ENCODE peak calls at places on chromosomes 2 and 18, in six cellular contexts. G is HepG2, M is GM12891, X is K562, Y is H1, O is GM12878. K is an unnamed sample.

GRCh38 chr2:239839306-239839705 is 185.8 kb downstream of the NDUFA10 start:
- DNase-seq in G (no peak), M (no peak), X (no peak), Y (no peak), O (no peak), K (no peak)

GRCh38 chr2:18245375-18245774 is 315.1 kb downstream of the RDH14 start:
- DNase-seq in G (no peak), M (no peak), X (no peak), Y (no peak), O (no peak), K (no peak)

GRCh38 chr18:35646449-35646848 is 64.9 kb downstream of the GALNT1 start:
- DNase-seq in G (no peak), M (no peak), X (no peak), Y (no peak), O (no peak), K (no peak)

GRCh38 chr2:128638311-128638710 is 319.6 kb upstream of the HS6ST1 start:
- DNase-seq in G (no peak), M (no peak), X (no peak), Y (peak; percentile 52), O (no peak), K (no peak)

GRCh38 chr18:57446322-57446721 is 11.1 kb downstream of the ONECUT2 start:
- DNase-seq in G (peak; percentile 31), M (no peak), X (peak; percentile 22), Y (peak; percentile 77), O (no peak), K (no peak)

GRCh38 chr2:204260162-204260877 is 285.0 kb upstream of the PARD3B start:
- DNase-seq in G (peak; percentile 77), M (peak; percentile 14), X (peak; percentile 69), Y (peak; percentile 84), O (no peak), K (no peak)

GRCh38 chr18:14025306-14025940 is 106.8 kb downstream of the ZNF519 start:
- DNase-seq in G (no peak), M (no peak), X (no peak), Y (peak; percentile 53), O (no peak), K (no peak)

GRCh38 chr2:130183500-130184373 is 1.7 kb downstream of the MZT2B start:
- DNase-seq in G (peak; percentile 32), M (no peak), X (no peak), Y (no peak), O (no peak), K (no peak)

GRCh38 chr2:16031055-16031847 is 90.9 kb downstream of the MYCN start:
- DNase-seq in G (no peak), M (no peak), X (no peak), Y (no peak), O (no peak), K (no peak)

GRCh38 chr18:56062931-56063330 is 474.9 kb upstream of the TCF4 start:
- DNase-seq in G (no peak), M (no peak), X (no peak), Y (no peak), O (no peak), K (no peak)

GRCh38 chr2:190469770-190470169 is 61.6 kb downstream of the MFSD6 start:
- DNase-seq in G (no peak), M (no peak), X (peak; percentile 31), Y (no peak), O (no peak), K (no peak)

GRCh38 chr2:190470256-190470826 is 62.2 kb downstream of the MFSD6 start:
- DNase-seq in G (no peak), M (no peak), X (no peak), Y (no peak), O (no peak), K (no peak)

GRCh38 chr2:190466819-190467444 is 58.8 kb downstream of the MFSD6 start:
- DNase-seq in G (peak; percentile 62), M (no peak), X (no peak), Y (no peak), O (no peak), K (no peak)

GRCh38 chr2:190467575-190468083 is 59.5 kb downstream of the MFSD6 start:
- DNase-seq in G (no peak), M (no peak), X (no peak), Y (no peak), O (no peak), K (no peak)

DNA sequence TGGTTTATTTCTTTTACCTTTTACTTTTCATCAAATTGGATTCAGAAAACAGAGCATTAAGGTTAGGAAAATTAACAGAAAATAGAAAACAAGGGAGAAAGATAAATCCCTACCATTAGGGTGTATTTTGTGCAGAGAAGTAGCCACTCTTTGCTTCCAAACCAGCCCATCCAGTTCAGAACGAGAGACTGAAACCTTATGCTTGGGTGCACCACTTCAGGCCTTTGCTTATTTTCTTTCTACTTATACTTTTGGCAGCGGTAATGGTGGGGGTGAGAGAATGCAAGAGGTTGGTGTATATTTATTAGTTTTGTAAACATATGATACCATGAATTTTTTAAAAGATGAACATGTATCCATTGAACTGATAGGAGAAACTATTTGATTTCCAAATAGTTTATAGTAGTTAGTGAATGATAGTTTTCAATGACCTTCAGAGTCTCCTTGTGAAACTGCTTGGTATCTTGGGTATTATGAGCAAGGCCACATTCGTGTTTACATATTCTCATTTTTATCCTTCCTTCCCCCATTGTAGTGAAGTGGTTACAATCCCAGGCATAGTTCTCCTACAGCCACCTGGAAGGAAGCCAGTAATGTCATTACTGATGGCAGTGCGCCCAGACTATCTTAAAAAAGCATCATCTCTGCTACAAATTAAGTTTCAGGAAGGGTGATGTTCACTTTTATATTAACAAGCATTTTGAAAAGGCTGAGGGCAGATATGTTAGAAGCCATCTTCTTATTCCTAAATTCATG is 60.8 kb downstream of the MFSD6 start:
- DNase-seq in G (peak; percentile 40), M (no peak), X (peak; percentile 50), Y (no peak), O (no peak), K (no peak)
- TF ChIP-seq POLR2AphosphoS5 in G (no peak), M (no peak), X (no peak), Y (no peak), O (no peak), K (no peak)

DNA sequence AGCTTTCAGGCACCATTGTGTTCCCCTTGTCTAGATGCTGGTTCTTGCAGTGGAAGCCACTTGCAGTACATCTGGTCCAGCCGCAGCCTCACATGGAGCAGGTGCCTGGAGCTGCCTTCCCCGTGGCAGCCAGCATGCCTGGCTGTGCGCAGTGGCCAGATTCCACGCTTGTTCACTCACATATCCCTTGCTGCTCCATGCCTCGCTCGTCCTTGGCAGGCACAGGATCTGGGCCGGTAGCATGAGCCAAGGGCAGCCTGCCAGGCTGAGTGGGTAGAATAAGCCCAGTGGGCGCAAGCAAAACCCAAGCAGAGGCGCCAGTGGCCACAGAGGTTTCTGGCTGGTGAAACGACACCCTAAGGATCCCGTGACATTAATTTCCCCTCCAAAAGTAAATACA is 20.6 kb downstream of the TMX3 start:
- DNase-seq in G (no peak), M (no peak), X (no peak), Y (no peak), O (no peak), K (no peak)
- TF ChIP-seq TAF1 in G (no peak), M (no peak), X (no peak), Y (no peak), O (no peak), K (no peak)

DNA sequence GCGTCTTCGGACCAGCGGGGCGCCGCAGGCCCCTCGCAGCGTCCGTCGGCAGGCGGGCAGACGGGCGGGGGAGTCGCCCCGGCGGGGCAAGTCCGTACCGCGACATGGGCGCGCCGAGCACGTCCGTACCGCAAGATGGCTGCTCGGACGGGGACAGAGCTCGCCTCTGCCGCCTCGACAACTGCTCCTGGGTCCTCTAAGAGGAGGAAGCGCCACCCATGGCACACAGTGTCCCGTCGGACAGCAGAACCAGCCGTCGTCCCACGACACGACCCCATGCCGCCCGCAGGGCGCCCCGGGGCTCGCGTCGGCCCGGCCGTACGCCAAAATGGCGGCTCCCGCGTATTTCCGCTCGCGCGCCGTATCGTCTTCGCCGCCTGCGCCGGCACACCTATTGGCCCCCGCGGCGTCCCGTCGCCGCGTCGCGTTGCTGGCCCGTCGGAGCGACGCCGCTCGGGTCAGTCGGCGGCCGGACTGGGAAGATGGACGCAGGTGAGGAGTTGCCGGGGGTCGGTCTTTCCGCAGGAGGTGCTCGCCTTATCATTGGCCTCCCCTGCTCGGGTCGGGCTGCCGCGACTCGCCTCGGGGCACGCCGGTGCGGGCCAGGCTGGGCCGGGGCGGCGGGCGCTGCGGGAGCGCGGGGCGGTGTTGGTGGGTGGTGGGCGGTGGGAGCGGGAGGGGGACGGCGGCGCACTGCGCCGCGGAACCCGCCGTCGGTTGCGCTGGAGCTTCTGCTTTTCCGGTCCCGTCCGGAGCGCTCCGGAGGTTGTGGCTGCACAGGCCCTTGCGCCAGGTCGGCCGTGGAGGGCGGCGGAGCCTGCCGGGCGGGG is at the start of gene ATG4B:
- DNase-seq in G (peak; percentile 76), M (peak; percentile 87), X (peak; percentile 67), Y (peak; percentile 90), O (peak; percentile 44), K (peak; percentile 88)
- TF ChIP-seq POLR2A in G (peak; percentile 90), M (peak; percentile 84), X (peak; percentile 57), Y (peak; percentile 57), O (peak; percentile 92), K (peak; percentile 91)

GRCh38 chr2:99559075-99559662 is 69.4 kb upstream of the REV1 start:
- DNase-seq in G (peak; percentile 58), M (peak; percentile 73), X (peak; percentile 85), Y (peak; percentile 97), O (no peak), K (peak; percentile 52)
- TF ChIP-seq POLR2AphosphoS5 in G (no peak), M (no peak), X (no peak), Y (no peak), O (no peak), K (no peak)

GRCh38 chr2:171347158-171347557 is 86.6 kb downstream of the METTL8 start:
- DNase-seq in G (no peak), M (no peak), X (no peak), Y (no peak), O (no peak), K (no peak)
- TF ChIP-seq TAF1 in G (no peak), M (no peak), X (no peak), Y (no peak), O (no peak), K (no peak)